ENCODE peak calls at places on chromosome 21, in six cellular contexts. N is HTR-8/SVneo; M is AG08396; A is bronchial epithelial cell; Y is RWPE1; I is CD4-positive, CD25-positive, alpha-beta regulatory T cell. O is an unnamed sample.

GRCh38 chr21:45977396-45977795 is 4.2 kb upstream of the COL6A1 start:
- DNase-seq in N (no peak), M (no peak), A (no peak), Y (no peak), I (no peak), O (no peak)

GRCh38 chr21:46425061-46425460 is 33.6 kb upstream of the DIP2A start:
- DNase-seq in N (no peak), M (no peak), A (no peak), Y (no peak), I (no peak), O (no peak)

GRCh38 chr21:36464590-36464989 is 15.3 kb downstream of the CLDN14 start:
- DNase-seq in N (no peak), M (no peak), A (no peak), Y (no peak), I (no peak), O (no peak)

GRCh38 chr21:24112020-24112419 is 1495.3 kb downstream of the MRPL39 start:
- DNase-seq in N (no peak), M (no peak), A (no peak), Y (no peak), I (no peak), O (no peak)

GRCh38 chr21:42593007-42593814 is 60.2 kb upstream of the PDE9A start:
- DNase-seq in N (peak; percentile 91), M (peak; percentile 87), A (peak; percentile 16), Y (peak; percentile 92), I (peak; percentile 68), O (peak; percentile 73)

GRCh38 chr21:42722153-42722552 is 68.7 kb downstream of the PDE9A start:
- DNase-seq in N (no peak), M (no peak), A (no peak), Y (no peak), I (no peak), O (no peak)

GRCh38 chr21:29407571-29407970 is 108.8 kb downstream of the BACH1 start:
- DNase-seq in N (no peak), M (no peak), A (no peak), Y (no peak), I (no peak), O (no peak)

GRCh38 chr21:43598416-43599120 is 60.7 kb downstream of the HSF2BP start:
- DNase-seq in N (peak; percentile 45), M (no peak), A (peak; percentile 56), Y (no peak), I (no peak), O (no peak)

GRCh38 chr21:46115441-46116188 is 17.7 kb downstream of the COL6A2 start:
- DNase-seq in N (no peak), M (no peak), A (no peak), Y (no peak), I (no peak), O (no peak)

GRCh38 chr21:45324430-45325205 is 36.9 kb upstream of the POFUT2 start:
- DNase-seq in N (no peak), M (no peak), A (no peak), Y (no peak), I (no peak), O (no peak)

GRCh38 chr21:27423073-27423472 is 456.2 kb upstream of the ADAMTS5 start:
- DNase-seq in N (peak; percentile 24), M (peak; percentile 78), A (peak; percentile 36), Y (no peak), I (no peak), O (no peak)

GRCh38 chr21:45320261-45320990 is 32.7 kb upstream of the POFUT2 start:
- DNase-seq in N (no peak), M (no peak), A (no peak), Y (no peak), I (no peak), O (no peak)

GRCh38 chr21:45983981-45984551 is 2.5 kb downstream of the COL6A1 start:
- DNase-seq in N (no peak), M (no peak), A (no peak), Y (no peak), I (no peak), O (no peak)

GRCh38 chr21:29218749-29219148 is 80.0 kb upstream of the BACH1 start:
- DNase-seq in N (no peak), M (no peak), A (peak; percentile 67), Y (no peak), I (no peak), O (peak; percentile 79)

GRCh38 chr21:17780539-17780938 is 38.6 kb downstream of the C21orf91 start:
- DNase-seq in N (no peak), M (no peak), A (peak; percentile 67), Y (no peak), I (peak; percentile 81), O (no peak)

GRCh38 chr21:26067836-26068401 is 102.7 kb downstream of the APP start:
- DNase-seq in N (no peak), M (no peak), A (no peak), Y (no peak), I (peak; percentile 30), O (no peak)

GRCh38 chr21:45539046-45539795 is 3.0 kb downstream of the SLC19A1 start:
- DNase-seq in N (no peak), M (no peak), A (no peak), Y (no peak), I (no peak), O (no peak)

GRCh38 chr21:45347712-45348477 is 57.1 kb upstream of the COL18A1 start:
- DNase-seq in N (no peak), M (no peak), A (no peak), Y (no peak), I (no peak), O (no peak)

GRCh38 chr21:32403201-32403701 is 9.3 kb upstream of the EVA1C start:
- DNase-seq in N (peak; percentile 76), M (peak; percentile 78), A (peak; percentile 39), Y (peak; percentile 51), I (peak; percentile 64), O (peak; percentile 65)

GRCh38 chr21:31326478-31327247 is 17.4 kb downstream of the TIAM1 start:
- DNase-seq in N (no peak), M (no peak), A (no peak), Y (no peak), I (peak; percentile 39), O (no peak)

GRCh38 chr21:39681257-39681656 is 63.7 kb upstream of the IGSF5 start:
- DNase-seq in N (no peak), M (no peak), A (peak; percentile 71), Y (no peak), I (no peak), O (no peak)

GRCh38 chr21:36792505-36792967 is 93.6 kb downstream of the SIM2 start:
- DNase-seq in N (peak; percentile 11), M (no peak), A (peak; percentile 96), Y (peak; percentile 74), I (no peak), O (no peak)

GRCh38 chr21:42503711-42504110 is 7.7 kb upstream of the RSPH1 start:
- DNase-seq in N (no peak), M (no peak), A (no peak), Y (no peak), I (no peak), O (no peak)

O was measured in prostate gland.